ENCODE peak calls at places on chromosomes 13 and 19, in six cellular contexts. V is A549, E is endothelial cell of umbilical vein, G is IMR-90, B is uterus, W is stomach. T is an unnamed sample.

GRCh38 chr19:14400913-14401312 is 18.2 kb downstream of the DDX39A start:
- DNase-seq in V (no peak), E (no peak), G (no peak), B (no peak), W (no peak), T (no peak)

GRCh38 chr19:10478903-10479384 is 24.2 kb downstream of the KEAP1 start:
- DNase-seq in V (peak), E (peak), G (peak), B (peak), W (peak), T (peak)

GRCh38 chr19:6777434-6777833 is 4.9 kb downstream of the VAV1 start:
- DNase-seq in V (no peak), E (no peak), G (no peak), B (no peak), W (no peak), T (no peak)

GRCh38 chr19:38949580-38950367 is 19.0 kb downstream of the MRPS12 start:
- DNase-seq in V (no peak), E (peak), G (peak), B (peak), W (peak), T (peak)

GRCh38 chr19:48350856-48351255 is 12.9 kb downstream of the TMEM143 start:
- DNase-seq in V (no peak), E (no peak), G (no peak), B (no peak), W (no peak), T (no peak)

GRCh38 chr13:43058318-43058674 is 34.9 kb downstream of the DNAJC15 start:
- DNase-seq in V (peak), E (no peak), G (peak), B (no peak), W (no peak), T (peak)

GRCh38 chr19:30718728-30719127 is 346.5 kb downstream of the ZNF536 start:
- DNase-seq in V (no peak), E (no peak), G (no peak), B (no peak), W (no peak), T (peak)

GRCh38 chr13:85974604-85975366 is 175.6 kb upstream of the SLITRK6 start:
- DNase-seq in V (no peak), E (no peak), G (no peak), B (no peak), W (no peak), T (no peak)

GRCh38 chr13:21583496-21583895 is 20.5 kb downstream of the MICU2 start:
- DNase-seq in V (no peak), E (peak), G (peak), B (no peak), W (no peak), T (no peak)

GRCh38 chr13:37869756-37870488 is at the start of gene TRPC4:
- DNase-seq in V (peak), E (peak), G (peak), B (peak), W (peak), T (peak)

GRCh38 chr13:55244991-55245644 is 1895.6 kb upstream of the PRR20A start:
- DNase-seq in V (peak), E (no peak), G (no peak), B (no peak), W (no peak), T (no peak)

GRCh38 chr19:14479985-14480694 is 5.0 kb upstream of the PTGER1 start:
- DNase-seq in V (peak), E (no peak), G (peak), B (no peak), W (peak), T (peak)

DNA sequence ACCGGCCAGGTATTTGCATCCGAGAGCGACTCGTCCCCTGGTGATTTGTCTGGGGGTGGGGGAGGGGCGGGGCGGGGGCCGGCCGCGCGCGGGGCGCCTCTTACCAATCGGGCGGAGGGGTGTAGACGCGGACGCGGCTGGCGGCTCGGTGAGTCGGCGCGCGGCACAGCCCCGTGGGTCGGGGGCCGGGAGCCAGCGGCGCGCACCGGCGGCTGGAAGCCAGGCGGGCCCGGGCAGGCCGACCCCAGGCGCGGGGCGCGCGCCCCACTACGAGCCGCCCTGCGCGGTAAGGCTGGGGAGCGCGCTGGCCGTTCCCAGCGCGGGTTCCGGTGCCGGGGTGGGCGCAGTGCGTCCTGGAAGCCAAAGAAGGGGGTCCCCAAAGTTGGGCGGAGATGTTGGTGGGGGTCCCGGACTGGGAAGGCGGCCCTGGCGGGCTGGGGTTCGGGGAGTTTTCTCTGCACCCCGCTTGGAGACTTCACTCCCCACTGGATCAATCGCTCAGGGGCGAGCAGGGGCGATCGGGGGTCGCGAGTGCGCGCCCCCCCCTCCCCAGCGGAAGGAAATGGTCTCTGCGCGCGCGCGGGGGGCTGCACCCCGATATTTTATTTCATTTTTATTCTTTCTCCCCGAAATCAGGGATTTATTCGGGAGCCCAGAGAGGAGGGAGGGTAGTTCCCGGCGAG is at the start of gene ARID3A:
- DNase-seq in V (no peak), E (no peak), G (no peak), B (no peak), W (peak), T (no peak)
- TF ChIP-seq POLR2A in V (no peak), E (no peak), G (peak), B (no peak), W (no peak), T (peak)

DNA sequence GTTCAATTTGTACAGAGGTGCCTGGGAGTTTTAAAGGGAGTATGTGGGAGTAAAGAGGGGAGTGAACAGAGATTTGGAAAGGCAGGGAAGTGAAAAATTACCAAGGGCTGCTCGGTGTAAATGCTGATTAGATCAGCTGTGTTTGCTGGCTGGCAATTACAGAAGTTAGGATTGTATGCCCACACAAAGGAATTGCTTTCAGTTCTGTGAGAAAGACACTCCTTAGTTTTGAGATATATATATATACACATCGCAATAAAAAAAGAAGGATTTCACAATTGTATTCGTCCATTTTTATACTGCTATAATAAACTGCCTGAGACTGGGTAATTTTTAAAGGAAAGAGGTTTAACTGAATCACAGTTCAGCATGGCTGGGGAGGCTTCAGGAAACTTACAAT is 196.3 kb downstream of the SLITRK5 start:
- DNase-seq in V (no peak), E (no peak), G (no peak), B (no peak), W (no peak), T (no peak)
- TF ChIP-seq CTCF in V (no peak), E (no peak), G (no peak), B (no peak), W (no peak), T (no peak)

GRCh38 chr13:75749407-75749806 is 113.3 kb downstream of the LMO7 start:
- DNase-seq in V (no peak), E (no peak), G (peak), B (no peak), W (no peak), T (no peak)
- TF ChIP-seq POLR2A in V (no peak), E (no peak), G (no peak), B (no peak), W (no peak), T (no peak)

GRCh38 chr19:7865262-7865911 is 8.8 kb downstream of the PRR36 start:
- DNase-seq in V (no peak), E (no peak), G (no peak), B (no peak), W (no peak), T (no peak)
- TF ChIP-seq CTCF in V (no peak), E (no peak), G (no peak), B (no peak), W (no peak), T (no peak)